ENCODE peak calls at places on chromosome 10, in six cellular contexts. S is PC-3, J is chondrocyte, K is astrocyte, I is gastrocnemius medialis, L is left lung. Q is an unnamed sample.

GRCh38 chr10:12774219-12774894 is 227.2 kb downstream of the CCDC3 start:
- DNase-seq in S (no peak), J (no peak), K (no peak), I (no peak), L (no peak), Q (no peak)

GRCh38 chr10:60031664-60032063 is 125.3 kb upstream of the CCDC6 start:
- DNase-seq in S (peak), J (no peak), K (no peak), I (peak), L (no peak), Q (no peak)

GRCh38 chr10:77837248-77837924 is 89.2 kb downstream of the DLG5 start:
- DNase-seq in S (peak), J (no peak), K (peak), I (no peak), L (no peak), Q (peak)

GRCh38 chr10:123018531-123018930 is 9.7 kb downstream of the ACADSB start:
- DNase-seq in S (no peak), J (no peak), K (no peak), I (no peak), L (no peak), Q (no peak)

GRCh38 chr10:91759581-91759986 is 38.6 kb upstream of the TNKS2 start:
- DNase-seq in S (peak), J (no peak), K (peak), I (no peak), L (no peak), Q (no peak)

GRCh38 chr10:63633677-63634487 is 112.7 kb downstream of the REEP3 start:
- DNase-seq in S (peak), J (no peak), K (peak), I (no peak), L (no peak), Q (no peak)

GRCh38 chr10:105188737-105189463 is 547.8 kb downstream of the SORCS3 start:
- DNase-seq in S (peak), J (no peak), K (peak), I (no peak), L (no peak), Q (no peak)

GRCh38 chr10:42242135-42242805 is 396.1 kb downstream of the ZNF33B start:
- DNase-seq in S (no peak), J (no peak), K (no peak), I (no peak), L (no peak), Q (no peak)

GRCh38 chr10:121631296-121631695 is 33.1 kb upstream of the FGFR2 start:
- DNase-seq in S (no peak), J (no peak), K (no peak), I (no peak), L (no peak), Q (no peak)

GRCh38 chr10:83522456-83522855 is 616.9 kb upstream of the GHITM start:
- DNase-seq in S (no peak), J (no peak), K (peak), I (no peak), L (no peak), Q (no peak)

GRCh38 chr10:10326119-10326518 is 691.6 kb upstream of the CELF2 start:
- DNase-seq in S (no peak), J (no peak), K (peak), I (no peak), L (no peak), Q (no peak)

GRCh38 chr10:123134915-123135414 is 805 bp upstream of the HMX3 start:
- DNase-seq in S (no peak), J (no peak), K (no peak), I (no peak), L (no peak), Q (no peak)

GRCh38 chr10:94038024-94038423 is 44.3 kb downstream of the PLCE1 start:
- DNase-seq in S (peak), J (no peak), K (peak), I (no peak), L (no peak), Q (no peak)
- TF ChIP-seq CTCF in S (peak), J (no peak), K (no peak), I (no peak), L (no peak), Q (no peak)

DNA sequence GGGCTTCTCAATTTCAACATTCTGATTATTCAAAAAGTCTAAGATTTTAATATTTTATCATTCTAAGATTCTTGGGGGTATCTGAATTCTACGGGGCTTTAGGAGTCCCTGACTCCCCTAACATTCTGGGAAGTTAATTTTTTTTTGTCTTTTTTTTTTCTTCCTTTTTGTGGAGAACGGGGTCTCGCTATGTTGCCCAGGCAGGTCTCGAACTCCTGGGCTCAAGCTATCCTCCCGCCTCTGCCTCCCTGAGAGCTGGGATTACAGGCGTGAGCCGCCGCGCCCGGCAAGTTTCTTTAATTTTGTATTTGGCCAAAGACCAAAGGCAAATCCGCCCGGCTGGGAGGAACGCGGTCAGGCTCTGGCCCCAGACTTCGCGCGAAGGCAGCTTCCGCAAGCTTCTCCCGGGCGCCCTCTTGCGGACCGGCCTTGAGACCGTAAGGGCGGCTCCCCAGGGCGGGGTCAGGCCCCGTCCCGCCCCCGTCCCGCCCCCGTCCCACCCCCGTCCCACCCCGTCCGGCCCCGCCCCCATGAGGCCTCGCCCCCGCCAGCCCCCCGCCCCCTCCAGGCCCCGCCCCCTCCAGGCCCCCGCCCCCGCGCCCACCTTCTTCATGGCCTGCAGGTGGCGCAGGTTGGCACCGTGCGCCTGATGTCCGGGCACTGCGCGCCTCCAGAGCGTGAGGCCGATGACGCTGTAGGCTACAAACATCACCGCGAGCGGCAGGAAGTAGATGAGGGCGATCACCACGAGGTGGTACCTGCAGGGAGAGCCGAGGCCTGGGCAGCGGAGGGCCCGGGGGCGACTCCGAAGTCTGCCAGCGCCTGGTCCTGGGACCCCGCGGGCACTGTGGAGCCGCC is 8.2 kb downstream of the TACR2 start:
- DNase-seq in S (peak), J (peak), K (peak), I (peak), L (peak), Q (peak)
- TF ChIP-seq CTCF in S (peak), J (peak), K (peak), I (peak), L (peak), Q (peak)

GRCh38 chr10:5776150-5776880 is 36.9 kb downstream of the GDI2 start:
- DNase-seq in S (no peak), J (no peak), K (peak), I (no peak), L (no peak), Q (no peak)
- TF ChIP-seq CTCF in S (no peak), J (peak), K (peak), I (no peak), L (no peak), Q (no peak)

DNA sequence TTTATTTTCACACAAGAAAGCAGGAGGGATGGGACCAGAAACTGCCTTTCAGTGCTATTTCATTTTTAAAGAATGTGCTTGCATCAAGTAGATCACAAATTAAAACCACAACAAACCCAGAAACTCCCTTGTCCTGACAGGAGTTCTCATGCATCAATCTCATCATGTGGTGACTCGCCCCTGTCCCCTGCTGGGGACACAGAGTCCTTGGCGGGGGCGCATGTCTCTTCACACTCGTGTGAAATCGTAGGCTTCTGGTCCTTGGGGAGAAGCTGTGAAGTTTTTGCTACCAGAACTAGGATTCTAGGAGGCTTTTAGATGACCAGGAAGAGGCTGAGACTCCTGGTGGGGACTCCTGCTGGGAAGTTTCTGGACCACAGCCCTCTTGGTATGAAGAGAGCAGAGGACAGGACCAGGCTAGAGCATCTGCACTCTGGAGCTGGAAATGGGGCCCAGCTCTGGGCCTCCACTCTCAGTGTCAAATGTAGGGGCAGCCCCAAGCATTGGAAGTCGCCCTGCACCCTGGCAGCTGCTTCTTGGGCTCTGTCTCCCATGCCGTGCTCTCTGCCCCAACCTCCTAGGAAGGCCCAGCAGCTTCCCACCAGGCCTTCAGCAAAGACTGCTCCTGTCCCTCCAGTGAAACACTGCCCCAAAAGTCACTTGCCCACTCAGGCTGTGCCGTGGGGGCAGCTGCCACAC is 9.8 kb upstream of the OPN4 start:
- DNase-seq in S (no peak), J (no peak), K (peak), I (no peak), L (no peak), Q (no peak)
- TF ChIP-seq CTCF in S (no peak), J (peak), K (no peak), I (no peak), L (no peak), Q (peak)